ENCODE peak calls at places on chromosomes 7 and 10, in eight cellular contexts. L is HFF-Myc, A is PC-9, K is AG10803, Y is fibroblast of the aortic adventitia, T is kidney, B is tibial artery, S is foreskin fibroblast. C is an unnamed sample.
A peak's percentile ranks its signal among the peaks of the same experiment; 100 is the strongest.

GRCh38 chr7:78605131-78605530 is 806.6 kb downstream of the PHTF2 start:
- DNase-seq in B (no peak), T (no peak), S (peak; percentile 37), A (no peak), Y (peak; percentile 18), K (peak; percentile 15), L (no peak), C (no peak)

GRCh38 chr10:62594093-62594520 is 210.4 kb upstream of the ADO start:
- DNase-seq in A (peak; percentile 45), K (peak; percentile 66), L (no peak), S (peak; percentile 86), T (no peak), B (peak; percentile 58), Y (peak; percentile 69), C (peak; percentile 50)

GRCh38 chr10:20257422-20257821 is 441.2 kb downstream of the PLXDC2 start:
- DNase-seq in A (no peak), T (no peak), B (no peak), Y (no peak), L (no peak), S (no peak), K (no peak), C (peak; percentile 48)

GRCh38 chr10:28302012-28302667 is 724 bp downstream of the MPP7 start:
- DNase-seq in Y (peak; percentile 30), K (no peak), B (peak; percentile 62), A (no peak), S (no peak), T (no peak), L (no peak), C (peak; percentile 39)

GRCh38 chr10:12905067-12905466 is 96.4 kb downstream of the CCDC3 start:
- DNase-seq in A (no peak), Y (no peak), B (no peak), L (no peak), S (no peak), T (no peak), K (no peak), C (no peak)

GRCh38 chr10:7635431-7636125 is 31.2 kb downstream of the ITIH5 start:
- DNase-seq in K (no peak), L (no peak), B (no peak), A (no peak), Y (no peak), T (no peak), S (no peak), C (no peak)

GRCh38 chr7:95916573-95917371 is 144.4 kb downstream of the DYNC1I1 start:
- DNase-seq in S (peak; percentile 84), T (peak; percentile 85), Y (peak; percentile 82), A (peak; percentile 76), B (peak; percentile 83), L (peak; percentile 50), K (peak; percentile 60), C (peak; percentile 44)

GRCh38 chr7:142307246-142307900 is 49.5 kb upstream of the PRSS58 start:
- DNase-seq in A (no peak), B (no peak), L (no peak), K (no peak), T (no peak), S (no peak), Y (no peak), C (no peak)

GRCh38 chr10:112490543-112490942 is 43.5 kb downstream of the VTI1A start:
- DNase-seq in B (no peak), A (peak; percentile 3), K (peak; percentile 4), T (no peak), S (peak; percentile 62), Y (peak; percentile 15), L (no peak), C (no peak)

GRCh38 chr7:53350241-53350640 is 314.8 kb downstream of the POM121L12 start:
- DNase-seq in A (peak; percentile 45), B (no peak), K (no peak), S (no peak), T (peak; percentile 59), L (no peak), Y (no peak), C (peak; percentile 20)
- TF ChIP-seq CTCF in A (peak; percentile 97), B (no peak), K (no peak), S (no peak), T (peak; percentile 67), L (peak; percentile 28), Y (no peak), C (peak; percentile 64)

GRCh38 chr7:14805105-14805719 is 97.3 kb downstream of the DGKB start:
- DNase-seq in T (no peak), S (no peak), K (no peak), Y (no peak), B (no peak), L (no peak), A (no peak), C (no peak)

GRCh38 chr7:14807498-14807897 is 95.1 kb downstream of the DGKB start:
- DNase-seq in L (no peak), B (no peak), K (no peak), Y (no peak), T (no peak), A (no peak), S (no peak), C (no peak)

GRCh38 chr7:14806886-14807285 is 95.7 kb downstream of the DGKB start:
- DNase-seq in S (peak; percentile 17), T (no peak), K (peak; percentile 71), L (no peak), Y (peak; percentile 34), A (no peak), B (no peak), C (no peak)
- H3K4me3 ChIP-seq in S (no peak overlapping the region), T (no peak overlapping the region), K (no peak overlapping the region), L (no peak overlapping the region), Y (no peak overlapping the region), A (no peak overlapping the region), B (no peak overlapping the region), C (no peak overlapping the region)

GRCh38 chr7:4681922-4682620 is at the start of gene FOXK1:
- DNase-seq in B (peak; percentile 61), L (no peak), K (peak; percentile 67), Y (peak; percentile 61), S (peak; percentile 92), T (peak; percentile 93), A (peak; percentile 84), C (no peak)

GRCh38 chr7:4682621-4683042 is 537 bp downstream of the FOXK1 start:
- DNase-seq in B (peak; percentile 47), Y (peak; percentile 39), L (no peak), T (peak; percentile 88), K (peak; percentile 37), A (peak; percentile 43), S (peak; percentile 62), C (peak; percentile 44)

GRCh38 chr7:4683043-4683883 is 1.2 kb downstream of the FOXK1 start:
- DNase-seq in A (peak; percentile 30), T (peak; percentile 83), Y (no peak), S (peak; percentile 42), L (no peak), B (no peak), K (no peak), C (peak; percentile 29)

GRCh38 chr7:4684826-4685225 is 2.7 kb downstream of the FOXK1 start:
- DNase-seq in K (no peak), S (no peak), Y (no peak), L (no peak), A (no peak), T (peak; percentile 24), B (no peak), C (no peak)

GRCh38 chr7:4683884-4684565 is 1.9 kb downstream of the FOXK1 start:
- DNase-seq in T (peak; percentile 93), S (peak; percentile 89), A (peak; percentile 66), K (peak; percentile 67), Y (peak; percentile 69), B (peak; percentile 71), L (no peak), C (peak; percentile 81)
- TF ChIP-seq CTCF in T (no peak), S (no peak), A (peak; percentile 49), K (peak; percentile 25), Y (no peak), B (peak; percentile 34), L (no peak), C (no peak)

GRCh38 chr7:116526897-116527296 is 2.1 kb downstream of the CAV1 start:
- DNase-seq in Y (peak; percentile 29), L (no peak), A (no peak), T (no peak), B (no peak), S (peak; percentile 59), K (no peak), C (peak; percentile 36)

GRCh38 chr7:116525913-116526857 is 1.3 kb downstream of the CAV1 start:
- DNase-seq in T (peak; percentile 88), K (peak; percentile 89), S (peak; percentile 97), A (peak; percentile 90), Y (peak; percentile 89), B (peak; percentile 78), L (no peak), C (peak; percentile 51)

GRCh38 chr7:116529250-116529649 is 4.4 kb downstream of the CAV1 start:
- DNase-seq in S (no peak), B (no peak), K (no peak), Y (no peak), T (no peak), A (no peak), L (no peak), C (no peak)

GRCh38 chr7:116528008-116528789 is 3.4 kb downstream of the CAV1 start:
- DNase-seq in Y (peak; percentile 97), K (peak; percentile 96), S (peak; percentile 98), L (peak; percentile 72), T (no peak), B (peak; percentile 83), A (peak; percentile 44), C (peak; percentile 90)

DNA sequence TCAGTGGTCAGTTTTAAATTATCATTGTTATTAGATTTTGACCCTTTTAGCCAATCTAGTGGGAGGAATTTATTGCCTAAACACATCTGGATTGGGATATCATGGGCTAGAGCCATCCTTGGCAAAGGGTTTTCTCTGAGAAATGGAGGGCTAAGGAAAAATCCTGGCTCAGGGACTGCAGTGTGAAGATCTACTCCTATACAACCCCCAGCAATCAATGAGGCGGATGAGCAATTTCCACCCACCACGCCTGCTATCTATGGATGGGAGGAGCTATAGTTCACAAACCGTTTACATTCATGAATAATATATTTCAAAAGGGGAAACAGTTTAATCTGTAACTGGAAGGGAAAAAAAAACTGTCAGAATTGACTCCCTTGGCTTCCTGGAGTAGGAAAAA is 2.7 kb downstream of the CAV1 start:
- DNase-seq in B (no peak), K (no peak), S (peak; percentile 74), T (no peak), Y (peak; percentile 37), A (no peak), L (no peak), C (peak; percentile 39)
- H3K4me3 ChIP-seq in B (peak overlapping the region; percentile 76), K (peak overlapping the region; percentile 95), S (peak overlapping the region; percentile 94), T (no peak overlapping the region), Y (peak overlapping the region; percentile 95), A (peak overlapping the region; percentile 97), L (peak overlapping the region; percentile 96), C (peak overlapping the region; percentile 50)

GRCh38 chr10:117071293-117072050 is 66.5 kb upstream of the SHTN1 start:
- DNase-seq in A (peak; percentile 14), T (no peak), B (no peak), K (peak; percentile 18), L (no peak), S (no peak), Y (peak; percentile 33), C (no peak)

GRCh38 chr10:117075064-117075463 is 63.0 kb downstream of the VAX1 start:
- DNase-seq in Y (no peak), T (no peak), A (no peak), B (no peak), K (peak; percentile 12), L (no peak), S (peak; percentile 0), C (peak; percentile 57)

GRCh38 chr10:117078168-117078837 is 59.8 kb downstream of the VAX1 start:
- DNase-seq in A (peak; percentile 46), B (no peak), K (no peak), Y (no peak), S (no peak), T (no peak), L (no peak), C (peak; percentile 21)

GRCh38 chr10:117074621-117075020 is 63.4 kb downstream of the VAX1 start:
- DNase-seq in T (no peak), Y (no peak), S (no peak), L (no peak), A (no peak), K (no peak), B (no peak), C (peak; percentile 18)
- TF ChIP-seq CTCF in T (no peak), Y (no peak), S (no peak), L (no peak), A (no peak), K (no peak), B (no peak), C (peak; percentile 27)

C was measured in bronchial epithelial cell.